ENCODE peak calls at places on chromosome 1, in four cellular contexts. One of them, this sample, is unnamed.

GRCh38 chr1:154862927-154863701 is 7.0 kb downstream of the KCNN3 start:
- DNase-seq in stomach: no peak
- DNase-seq in mammary epithelial cell: no peak
- DNase-seq in mesenchymal stem cell: no peak
- DNase-seq in this sample: peak; percentile 51

GRCh38 chr1:207321790-207322530 is 482 bp downstream of the CD55 start:
- DNase-seq in stomach: no peak
- DNase-seq in mammary epithelial cell: no peak
- DNase-seq in mesenchymal stem cell: peak; percentile 14
- DNase-seq in this sample: peak; percentile 28

GRCh38 chr1:46516551-46516950 is 26.9 kb downstream of the DMBX1 start:
- DNase-seq in stomach: no peak
- DNase-seq in mammary epithelial cell: no peak
- DNase-seq in mesenchymal stem cell: no peak
- DNase-seq in this sample: no peak

GRCh38 chr1:203142684-203143408 is 15.3 kb downstream of the ADORA1 start:
- DNase-seq in stomach: no peak
- DNase-seq in mammary epithelial cell: no peak
- DNase-seq in mesenchymal stem cell: no peak
- DNase-seq in this sample: no peak

GRCh38 chr1:12276225-12276624 is 46.4 kb downstream of the VPS13D start:
- DNase-seq in stomach: peak; percentile 35
- DNase-seq in mammary epithelial cell: peak; percentile 19
- DNase-seq in mesenchymal stem cell: peak; percentile 50
- DNase-seq in this sample: peak; percentile 78

GRCh38 chr1:167564592-167564991 is 11.0 kb upstream of the CREG1 start:
- DNase-seq in stomach: no peak
- DNase-seq in mammary epithelial cell: peak; percentile 51
- DNase-seq in mesenchymal stem cell: no peak
- DNase-seq in this sample: peak; percentile 77

GRCh38 chr1:82388679-82389078 is 587.9 kb downstream of the ADGRL2 start:
- DNase-seq in stomach: no peak
- DNase-seq in mammary epithelial cell: peak; percentile 97
- DNase-seq in mesenchymal stem cell: no peak
- DNase-seq in this sample: no peak

GRCh38 chr1:226408285-226409184 is 642 bp upstream of the PARP1 start:
- DNase-seq in stomach: no peak
- DNase-seq in mammary epithelial cell: no peak
- DNase-seq in mesenchymal stem cell: no peak
- DNase-seq in this sample: no peak

GRCh38 chr1:150922519-150922975 is 3.6 kb upstream of the SETDB1 start:
- DNase-seq in stomach: peak; percentile 72
- DNase-seq in mammary epithelial cell: peak; percentile 95
- DNase-seq in mesenchymal stem cell: peak; percentile 88
- DNase-seq in this sample: peak; percentile 87

DNA sequence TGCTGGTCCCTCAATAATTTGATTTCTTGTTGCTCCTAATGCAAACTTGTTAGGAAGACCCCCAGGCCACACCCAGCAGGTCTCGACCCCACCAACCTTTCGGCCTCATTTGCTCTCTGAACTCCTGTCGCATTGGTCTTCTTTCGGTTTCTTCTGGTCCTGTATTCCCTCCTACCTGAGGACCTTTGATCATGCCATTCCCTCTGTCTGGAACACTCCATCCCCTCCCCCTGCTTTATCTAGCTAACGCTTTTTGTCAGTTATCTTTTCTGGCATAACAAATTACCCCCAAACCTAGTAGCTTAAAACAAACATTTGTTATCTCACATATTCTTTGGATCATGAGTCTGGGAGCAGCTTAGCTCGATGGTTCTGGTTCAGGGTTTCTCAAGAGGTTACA is 28.9 kb upstream of the BCAR3 start:
- DNase-seq in stomach: no peak
- DNase-seq in mammary epithelial cell: no peak
- DNase-seq in mesenchymal stem cell: no peak
- DNase-seq in this sample: no peak
- H3K4me1 ChIP-seq in stomach: peaks cover 12% of the 10 kb centered on the region
- H3K4me1 ChIP-seq in mammary epithelial cell: peaks cover 8% of the 10 kb centered on the region
- H3K4me1 ChIP-seq in mesenchymal stem cell: peaks cover 8% of the 10 kb centered on the region
- H3K4me1 ChIP-seq in this sample: peaks cover 41% of the 10 kb centered on the region

DNA sequence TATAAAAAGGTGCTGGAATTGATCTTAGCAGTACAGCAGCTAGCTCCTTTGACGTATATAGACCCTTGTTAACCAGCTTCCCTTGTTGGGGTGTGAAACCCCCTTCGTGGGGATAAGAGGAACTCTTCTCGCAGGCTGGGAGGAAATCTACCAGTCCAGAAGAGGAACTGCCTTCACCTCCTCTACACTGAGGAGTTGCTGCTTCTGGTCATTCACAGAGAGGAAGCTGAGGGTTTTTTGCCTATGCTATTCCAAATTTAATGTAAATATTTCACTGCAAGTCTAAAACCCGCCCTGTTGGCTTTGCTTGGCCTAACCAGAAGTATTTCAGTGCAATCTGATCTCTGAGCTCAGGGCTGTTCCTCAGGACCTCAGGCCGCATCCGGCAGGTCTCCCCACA is 150.2 kb downstream of the HIVEP3 start:
- DNase-seq in stomach: no peak
- DNase-seq in mammary epithelial cell: no peak
- DNase-seq in mesenchymal stem cell: no peak
- DNase-seq in this sample: no peak
- H3K4me1 ChIP-seq in stomach: peaks cover 3% of the 10 kb centered on the region
- H3K4me1 ChIP-seq in mammary epithelial cell: peaks cover 20% of the 10 kb centered on the region
- H3K4me1 ChIP-seq in mesenchymal stem cell: peaks cover 17% of the 10 kb centered on the region
- H3K4me1 ChIP-seq in this sample: no peaks in the 10 kb centered on the region

GRCh38 chr1:110875216-110875731 is 2.3 kb downstream of the CD53 start:
- DNase-seq in stomach: peak; percentile 43
- DNase-seq in mammary epithelial cell: no peak
- DNase-seq in mesenchymal stem cell: no peak
- DNase-seq in this sample: no peak
- H3K4me1 ChIP-seq in stomach: no peaks in the 10 kb centered on the region
- H3K4me1 ChIP-seq in mammary epithelial cell: peaks cover 1% of the 10 kb centered on the region
- H3K4me1 ChIP-seq in mesenchymal stem cell: no peaks in the 10 kb centered on the region
- H3K4me1 ChIP-seq in this sample: no peaks in the 10 kb centered on the region

GRCh38 chr1:214420341-214420740 is 131.1 kb downstream of the PTPN14 start:
- DNase-seq in stomach: no peak
- DNase-seq in mammary epithelial cell: peak; percentile 50
- DNase-seq in mesenchymal stem cell: no peak
- DNase-seq in this sample: no peak

GRCh38 chr1:214419650-214420049 is 131.8 kb downstream of the PTPN14 start:
- DNase-seq in stomach: no peak
- DNase-seq in mammary epithelial cell: no peak
- DNase-seq in mesenchymal stem cell: no peak
- DNase-seq in this sample: peak; percentile 97

GRCh38 chr1:214422137-214422671 is 129.2 kb downstream of the PTPN14 start:
- DNase-seq in stomach: no peak
- DNase-seq in mammary epithelial cell: peak; percentile 88
- DNase-seq in mesenchymal stem cell: peak; percentile 76
- DNase-seq in this sample: no peak

GRCh38 chr1:214423045-214423444 is 128.4 kb downstream of the PTPN14 start:
- DNase-seq in stomach: no peak
- DNase-seq in mammary epithelial cell: no peak
- DNase-seq in mesenchymal stem cell: no peak
- DNase-seq in this sample: peak; percentile 74

GRCh38 chr1:214420833-214421232 is 130.6 kb downstream of the PTPN14 start:
- DNase-seq in stomach: no peak
- DNase-seq in mammary epithelial cell: no peak
- DNase-seq in mesenchymal stem cell: no peak
- DNase-seq in this sample: no peak
- H3K4me1 ChIP-seq in stomach: no peaks in the 10 kb centered on the region
- H3K4me1 ChIP-seq in mammary epithelial cell: peaks cover 85% of the 10 kb centered on the region
- H3K4me1 ChIP-seq in mesenchymal stem cell: peaks cover 18% of the 10 kb centered on the region
- H3K4me1 ChIP-seq in this sample: peaks cover 17% of the 10 kb centered on the region

DNA sequence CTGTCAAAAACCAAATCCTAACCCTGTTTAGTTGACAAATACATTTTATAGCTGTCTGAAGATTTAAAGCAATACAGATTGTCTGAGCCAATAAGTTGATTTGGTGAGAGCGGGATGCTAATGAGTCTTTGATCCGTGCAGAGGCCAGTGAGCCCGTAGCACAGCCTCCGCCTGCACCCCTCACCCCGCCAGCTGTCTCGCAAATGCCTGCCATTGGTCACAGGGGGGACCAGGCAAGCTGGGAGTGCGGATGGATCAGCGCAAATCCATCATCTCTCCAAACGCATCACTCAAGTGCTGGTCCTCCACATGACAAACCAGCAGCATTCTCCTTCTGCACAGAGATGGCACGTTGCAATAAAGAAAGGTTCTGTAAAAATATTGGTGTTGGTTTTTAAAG is 51.0 kb downstream of the ZBTB18 start:
- DNase-seq in stomach: no peak
- DNase-seq in mammary epithelial cell: no peak
- DNase-seq in mesenchymal stem cell: no peak
- DNase-seq in this sample: no peak
- H3K4me1 ChIP-seq in stomach: peaks cover 4% of the 10 kb centered on the region
- H3K4me1 ChIP-seq in mammary epithelial cell: peaks cover 13% of the 10 kb centered on the region
- H3K4me1 ChIP-seq in mesenchymal stem cell: peaks cover 24% of the 10 kb centered on the region
- H3K4me1 ChIP-seq in this sample: no peaks in the 10 kb centered on the region

DNA sequence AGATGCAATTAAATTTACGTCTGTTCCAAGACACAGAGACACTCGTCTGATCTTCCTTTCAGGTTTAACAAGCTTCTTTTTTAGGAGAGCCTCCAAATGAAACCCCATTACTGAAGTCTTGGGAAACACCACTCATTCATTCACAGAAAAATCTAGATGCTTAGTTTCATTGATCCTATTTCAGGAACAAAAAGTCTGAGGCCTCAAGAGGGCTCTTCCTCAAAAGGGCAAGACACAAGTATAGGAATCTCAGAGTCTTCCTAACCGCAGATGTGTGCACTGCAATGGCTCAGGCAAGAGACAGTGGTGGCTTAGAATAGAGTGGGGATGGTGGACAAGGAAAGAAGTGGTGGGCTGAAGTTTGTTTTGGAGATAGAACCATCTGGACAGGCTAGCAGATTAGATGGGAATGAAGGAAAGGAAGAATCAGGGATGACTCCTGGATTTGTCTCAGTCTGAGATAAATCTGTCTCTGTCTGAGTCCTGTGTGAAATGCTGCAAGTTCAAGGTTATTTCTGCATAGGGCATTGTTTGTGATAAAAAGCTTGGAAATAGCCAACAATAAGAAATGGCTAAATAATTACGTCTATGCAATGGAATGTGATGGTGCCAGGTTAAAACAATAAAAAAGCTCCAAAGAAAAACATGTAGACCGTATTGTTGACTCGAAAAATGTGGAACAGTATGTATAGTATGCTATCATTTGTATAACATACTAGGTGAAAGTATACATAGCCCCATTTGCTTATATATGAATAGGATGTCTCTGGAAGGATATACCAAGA is 8.9 kb upstream of the CTSE start:
- DNase-seq in stomach: no peak
- DNase-seq in mammary epithelial cell: no peak
- DNase-seq in mesenchymal stem cell: no peak
- DNase-seq in this sample: no peak
- H3K4me1 ChIP-seq in stomach: peaks cover 5% of the 10 kb centered on the region
- H3K4me1 ChIP-seq in mammary epithelial cell: peaks cover 19% of the 10 kb centered on the region
- H3K4me1 ChIP-seq in mesenchymal stem cell: peaks cover 5% of the 10 kb centered on the region
- H3K4me1 ChIP-seq in this sample: no peaks in the 10 kb centered on the region

GRCh38 chr1:61960999-61961398 is 218.7 kb downstream of the PATJ start:
- DNase-seq in stomach: no peak
- DNase-seq in mammary epithelial cell: no peak
- DNase-seq in mesenchymal stem cell: no peak
- DNase-seq in this sample: no peak
- H3K4me1 ChIP-seq in stomach: no peaks in the 10 kb centered on the region
- H3K4me1 ChIP-seq in mammary epithelial cell: no peaks in the 10 kb centered on the region
- H3K4me1 ChIP-seq in mesenchymal stem cell: peaks cover 2% of the 10 kb centered on the region
- H3K4me1 ChIP-seq in this sample: peaks cover 2% of the 10 kb centered on the region

This sample was measured in mesendoderm.